ENCODE peak calls at places on chromosome 1, in five cellular contexts. Q is germinal center, N is hepatocyte, R is Daoy, Y is caudate nucleus. B is an unnamed sample.

GRCh38 chr1:100377590-100378361 is 25.5 kb downstream of the CDC14A start:
- DNase-seq in Y (no peak), R (no peak), N (no peak), Q (no peak), B (no peak)

GRCh38 chr1:29133861-29134694 is 10.4 kb upstream of the TMEM200B start:
- DNase-seq in R (no peak), Q (no peak), N (no peak), Y (no peak), B (no peak)

GRCh38 chr1:195591917-195592672 is 1016.1 kb downstream of the KCNT2 start:
- DNase-seq in N (peak; percentile 26), Y (no peak), Q (no peak), R (peak; percentile 60), B (peak; percentile 95)

GRCh38 chr1:109383087-109383779 is 14.5 kb downstream of the SORT1 start:
- DNase-seq in N (no peak), R (no peak), Y (no peak), Q (no peak), B (no peak)

GRCh38 chr1:207867136-207868081 is 43.5 kb downstream of the CD34 start:
- DNase-seq in R (no peak), Q (no peak), Y (peak; percentile 77), N (no peak), B (no peak)

GRCh38 chr1:158121604-158122254 is 59.0 kb upstream of the CD1D start:
- DNase-seq in Y (no peak), Q (peak; percentile 65), N (peak; percentile 69), R (peak; percentile 66), B (peak; percentile 57)

GRCh38 chr1:184610872-184611614 is 143.6 kb downstream of the EDEM3 start:
- DNase-seq in R (no peak), Q (no peak), Y (no peak), N (no peak), B (no peak)

GRCh38 chr1:32063261-32063681 is 9.5 kb upstream of the TMEM39B start:
- DNase-seq in R (peak; percentile 36), Q (peak; percentile 51), Y (no peak), N (peak; percentile 60), B (peak; percentile 66)

GRCh38 chr1:1754051-1754815 is 24.0 kb downstream of the NADK start:
- DNase-seq in Y (no peak), R (no peak), N (no peak), Q (no peak), B (no peak)

GRCh38 chr1:175904808-175905207 is 161.4 kb upstream of the TNR start:
- DNase-seq in N (no peak), R (no peak), Y (no peak), Q (no peak), B (no peak)

GRCh38 chr1:85607913-85608250 is 27.3 kb downstream of the CCN1 start:
- DNase-seq in Q (no peak), N (no peak), R (peak; percentile 46), Y (no peak), B (peak; percentile 40)

GRCh38 chr1:169741666-169742394 is 8.0 kb upstream of the SELE start:
- DNase-seq in Y (no peak), Q (no peak), R (peak; percentile 90), N (peak; percentile 12), B (peak; percentile 68)